ENCODE peak calls at places on chromosomes 4 and X, in six cellular contexts. One of them, this sample, is unnamed.

GRCh38 chrX:16060252-16060651 is 63.1 kb upstream of the GRPR start:
- DNase-seq in HepG2: no peak
- DNase-seq in GM12878: no peak
- DNase-seq in K562: no peak
- DNase-seq in H1: no peak
- DNase-seq in GM12892: no peak
- DNase-seq in this sample: no peak

GRCh38 chr4:125389713-125390112 is 75.0 kb downstream of the FAT4 start:
- DNase-seq in HepG2: no peak
- DNase-seq in GM12878: no peak
- DNase-seq in K562: no peak
- DNase-seq in H1: no peak
- DNase-seq in GM12892: no peak
- DNase-seq in this sample: no peak

GRCh38 chrX:110536788-110537187 is 178.1 kb downstream of the RTL9 start:
- DNase-seq in HepG2: no peak
- DNase-seq in GM12878: no peak
- DNase-seq in K562: no peak
- DNase-seq in H1: no peak
- DNase-seq in GM12892: no peak
- DNase-seq in this sample: no peak

GRCh38 chr4:16034010-16034829 is 49.6 kb downstream of the PROM1 start:
- DNase-seq in HepG2: peak; percentile 83
- DNase-seq in GM12878: no peak
- DNase-seq in K562: no peak
- DNase-seq in H1: no peak
- DNase-seq in GM12892: no peak
- DNase-seq in this sample: no peak

GRCh38 chrX:56572975-56573374 is 9.5 kb downstream of the UBQLN2 start:
- DNase-seq in HepG2: no peak
- DNase-seq in GM12878: no peak
- DNase-seq in K562: no peak
- DNase-seq in H1: no peak
- DNase-seq in GM12892: no peak
- DNase-seq in this sample: no peak

GRCh38 chr4:105859233-105859632 is 36.0 kb upstream of the NPNT start:
- DNase-seq in HepG2: peak; percentile 13
- DNase-seq in GM12878: peak; percentile 9
- DNase-seq in K562: no peak
- DNase-seq in H1: no peak
- DNase-seq in GM12892: peak; percentile 3
- DNase-seq in this sample: no peak

GRCh38 chr4:80255374-80256095 is 10.9 kb upstream of the FGF5 start:
- DNase-seq in HepG2: no peak
- DNase-seq in GM12878: no peak
- DNase-seq in K562: no peak
- DNase-seq in H1: no peak
- DNase-seq in GM12892: no peak
- DNase-seq in this sample: no peak

GRCh38 chrX:53320543-53321215 is 39.3 kb upstream of the IQSEC2 start:
- DNase-seq in HepG2: no peak
- DNase-seq in GM12878: no peak
- DNase-seq in K562: no peak
- DNase-seq in H1: no peak
- DNase-seq in GM12892: no peak
- DNase-seq in this sample: no peak

GRCh38 chr4:74123065-74123728 is 24.2 kb upstream of the CXCL2 start:
- DNase-seq in HepG2: peak; percentile 47
- DNase-seq in GM12878: no peak
- DNase-seq in K562: no peak
- DNase-seq in H1: no peak
- DNase-seq in GM12892: no peak
- DNase-seq in this sample: no peak

GRCh38 chr4:123349401-123350190 is 47.0 kb upstream of the SPRY1 start:
- DNase-seq in HepG2: peak; percentile 86
- DNase-seq in GM12878: no peak
- DNase-seq in K562: peak; percentile 88
- DNase-seq in H1: no peak
- DNase-seq in GM12892: no peak
- DNase-seq in this sample: no peak

GRCh38 chrX:1416965-1417760 is 25.2 kb upstream of the SLC25A6 start:
- DNase-seq in HepG2: no peak
- DNase-seq in GM12878: no peak
- DNase-seq in K562: no peak
- DNase-seq in H1: no peak
- DNase-seq in GM12892: no peak
- DNase-seq in this sample: no peak

GRCh38 chrX:85004255-85004654 is 578 bp downstream of the APOOL start:
- DNase-seq in HepG2: no peak
- DNase-seq in GM12878: no peak
- DNase-seq in K562: no peak
- DNase-seq in H1: no peak
- DNase-seq in GM12892: no peak
- DNase-seq in this sample: no peak

DNA sequence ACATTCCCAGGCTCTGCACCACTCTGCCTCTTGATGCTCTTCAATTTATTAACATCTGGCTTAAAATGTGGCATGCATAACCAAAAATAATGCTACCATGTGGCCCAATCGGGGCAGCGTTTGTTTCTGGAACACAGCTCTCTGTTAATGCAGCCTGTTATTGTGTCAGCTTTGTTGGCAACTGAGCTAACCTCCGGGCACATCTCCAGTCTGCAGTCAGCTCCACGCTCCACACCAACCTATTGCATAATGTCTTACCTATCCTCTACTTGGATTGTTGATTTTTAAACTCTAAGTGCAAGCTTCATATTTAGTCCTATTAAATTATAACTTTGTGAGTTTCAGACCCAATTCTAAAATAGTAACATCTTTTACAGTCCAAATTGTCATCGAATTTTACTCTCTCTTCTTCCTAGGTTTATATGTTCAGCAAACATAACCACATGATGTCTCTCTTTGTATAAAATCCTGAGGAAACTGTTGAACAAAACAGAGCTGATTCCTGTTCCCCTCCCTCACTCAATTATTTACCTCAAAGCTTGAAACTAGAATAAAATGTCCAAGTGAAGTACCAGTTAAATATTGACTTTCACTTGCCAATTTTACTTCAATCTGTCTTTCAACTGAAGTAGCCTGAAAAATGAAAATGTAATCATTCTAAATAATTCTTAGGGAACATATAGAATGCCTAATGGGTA is 92.2 kb upstream of the RAPGEF2 start:
- DNase-seq in HepG2: peak; percentile 30
- DNase-seq in GM12878: no peak
- DNase-seq in K562: no peak
- DNase-seq in H1: no peak
- DNase-seq in GM12892: no peak
- DNase-seq in this sample: no peak
- TF ChIP-seq POLR2AphosphoS5 in HepG2: no peak
- TF ChIP-seq POLR2AphosphoS5 in GM12878: no peak
- TF ChIP-seq POLR2AphosphoS5 in K562: no peak
- TF ChIP-seq POLR2AphosphoS5 in H1: no peak
- TF ChIP-seq POLR2AphosphoS5 in GM12892: no peak
- TF ChIP-seq POLR2AphosphoS5 in this sample: no peak

DNA sequence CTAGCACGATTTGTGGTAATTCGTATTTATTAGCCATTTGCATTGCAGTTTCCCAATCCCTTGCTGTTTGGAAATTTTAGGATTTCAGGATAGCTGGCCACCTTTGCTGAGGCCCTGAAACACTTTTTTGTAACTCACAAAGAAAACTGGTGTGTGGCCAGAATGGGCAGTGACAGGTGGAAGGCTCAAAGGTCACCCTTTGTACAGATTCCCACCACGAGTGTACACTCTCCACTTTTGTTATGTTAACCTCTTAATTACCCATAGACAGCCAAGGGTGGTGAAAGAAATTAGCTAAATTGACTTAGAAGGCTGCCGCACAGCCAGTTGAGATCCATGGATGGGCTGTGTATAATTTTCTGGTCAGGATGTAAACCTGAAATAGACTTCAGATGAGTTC is 109.7 kb upstream of the ARX start:
- DNase-seq in HepG2: peak; percentile 9
- DNase-seq in GM12878: no peak
- DNase-seq in K562: no peak
- DNase-seq in H1: no peak
- DNase-seq in GM12892: no peak
- DNase-seq in this sample: no peak
- TF ChIP-seq TAF1 in HepG2: no peak
- TF ChIP-seq TAF1 in GM12878: no peak
- TF ChIP-seq TAF1 in K562: no peak
- TF ChIP-seq TAF1 in H1: no peak
- TF ChIP-seq TAF1 in GM12892: no peak
- TF ChIP-seq TAF1 in this sample: no peak

DNA sequence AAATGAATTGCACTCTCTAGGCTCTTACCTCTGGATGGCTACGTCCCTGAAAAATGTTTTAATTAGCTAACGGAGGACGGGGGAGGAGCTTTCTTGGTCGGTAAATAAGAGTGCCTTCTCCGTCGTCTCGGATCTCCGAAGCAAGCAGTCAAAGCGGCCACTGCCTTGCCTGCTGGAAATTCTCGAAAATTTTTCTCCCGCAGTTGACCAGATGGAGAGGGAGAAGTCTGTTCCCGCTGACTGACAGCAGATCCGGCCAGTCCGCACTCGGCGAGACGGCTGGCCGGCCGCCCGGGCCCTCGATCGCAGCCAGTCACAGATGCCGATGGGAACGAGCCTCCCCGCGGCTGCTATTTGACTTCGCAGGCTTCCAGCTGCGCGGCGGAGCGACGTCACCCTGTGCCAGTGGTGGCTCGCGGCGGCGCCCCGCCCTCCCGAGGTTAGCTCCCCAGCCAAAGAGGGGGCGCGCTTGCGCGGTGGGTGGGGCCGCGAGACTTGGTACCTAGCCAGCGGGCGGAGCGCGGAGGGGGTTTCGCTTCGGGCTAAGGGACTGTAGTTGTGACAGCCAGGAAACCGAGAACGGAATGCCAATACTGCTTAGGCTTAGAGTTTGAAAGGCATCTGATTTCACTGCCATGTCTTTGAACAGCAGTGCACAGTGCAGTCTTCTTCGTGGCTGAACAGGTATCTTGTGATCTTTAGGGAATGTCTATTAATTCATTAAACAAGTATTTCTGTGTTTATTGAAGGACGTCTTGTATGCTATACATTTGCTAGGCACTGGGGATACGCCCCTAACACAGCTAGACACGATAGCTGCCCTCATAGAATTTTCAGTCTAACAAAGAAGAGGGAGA is at the start of gene PPM1K:
- DNase-seq in HepG2: peak; percentile 95
- DNase-seq in GM12878: peak; percentile 93
- DNase-seq in K562: peak; percentile 97
- DNase-seq in H1: peak; percentile 95
- DNase-seq in GM12892: peak; percentile 78
- DNase-seq in this sample: peak; percentile 79
- TF ChIP-seq POLR2A in HepG2: no peak
- TF ChIP-seq POLR2A in GM12878: no peak
- TF ChIP-seq POLR2A in K562: peak; percentile 73
- TF ChIP-seq POLR2A in H1: no peak
- TF ChIP-seq POLR2A in GM12892: peak; percentile 34
- TF ChIP-seq POLR2A in this sample: no peak

DNA sequence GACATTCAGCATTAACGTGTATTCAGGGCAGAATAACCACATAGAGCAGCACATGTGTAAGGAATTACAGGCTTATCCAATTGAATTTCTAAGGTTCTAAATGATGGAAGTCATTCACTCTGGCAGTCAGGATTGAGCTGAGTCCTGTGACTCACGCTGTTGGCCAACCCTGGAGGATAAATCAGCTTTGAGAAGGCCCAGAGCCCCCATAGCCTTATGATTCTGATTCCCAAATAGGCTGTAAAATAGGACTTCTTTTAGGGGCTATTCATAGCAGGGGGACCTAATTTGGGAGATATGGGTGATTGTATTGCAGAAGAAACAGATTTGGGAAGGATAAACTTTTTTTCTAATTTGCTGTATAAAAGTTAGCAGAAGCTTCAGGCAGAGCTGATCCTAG is 8.1 kb upstream of the HPF1 start:
- DNase-seq in HepG2: no peak
- DNase-seq in GM12878: no peak
- DNase-seq in K562: no peak
- DNase-seq in H1: no peak
- DNase-seq in GM12892: no peak
- DNase-seq in this sample: no peak
- TF ChIP-seq POLR2AphosphoS5 in HepG2: no peak
- TF ChIP-seq POLR2AphosphoS5 in GM12878: no peak
- TF ChIP-seq POLR2AphosphoS5 in K562: no peak
- TF ChIP-seq POLR2AphosphoS5 in H1: no peak
- TF ChIP-seq POLR2AphosphoS5 in GM12892: no peak
- TF ChIP-seq POLR2AphosphoS5 in this sample: no peak

DNA sequence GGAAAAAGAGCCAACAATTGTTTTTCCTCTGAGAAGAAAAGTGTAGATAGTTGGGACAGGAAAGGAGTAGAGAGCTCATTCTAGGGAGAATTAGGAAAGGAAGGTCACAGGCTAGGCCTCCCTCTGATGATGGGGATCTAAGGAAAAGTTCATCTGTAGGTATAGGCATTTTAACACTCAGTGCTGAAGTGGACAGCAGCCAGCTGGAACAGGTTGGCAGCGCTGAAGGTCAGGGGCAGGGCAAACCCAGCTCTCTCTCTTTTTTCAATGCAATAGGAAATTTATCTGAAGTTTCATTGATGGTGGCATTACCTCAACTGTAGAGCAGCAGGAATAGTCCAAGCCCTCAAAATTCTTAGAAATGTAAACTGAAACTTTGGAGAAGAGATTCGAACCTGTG is 98.5 kb upstream of the ETNPPL start:
- DNase-seq in HepG2: no peak
- DNase-seq in GM12878: no peak
- DNase-seq in K562: no peak
- DNase-seq in H1: no peak
- DNase-seq in GM12892: no peak
- DNase-seq in this sample: no peak
- TF ChIP-seq TAF1 in HepG2: no peak
- TF ChIP-seq TAF1 in GM12878: no peak
- TF ChIP-seq TAF1 in K562: no peak
- TF ChIP-seq TAF1 in H1: no peak
- TF ChIP-seq TAF1 in GM12892: no peak
- TF ChIP-seq TAF1 in this sample: no peak